ENCODE peak calls at places on chromosomes 7 and 10, in six cellular contexts. One of them, this sample, is unnamed.

GRCh38 chr7:121505540-121506182 is 109.6 kb upstream of the FAM3C start:
- DNase-seq in activated naive CD4-positive, alpha-beta T cell treated with anti-CD3 and anti-CD28 coated beads, Interleukin-2, amount 50 U/mL, for 72 hours: no peak
- DNase-seq in RCC 7860: no peak
- DNase-seq in Panc1: no peak
- DNase-seq in tibial nerve: no peak
- DNase-seq in A549: no peak
- DNase-seq in this sample: no peak

GRCh38 chr7:127252736-127253288 is at the start of gene GRM8:
- DNase-seq in activated naive CD4-positive, alpha-beta T cell treated with anti-CD3 and anti-CD28 coated beads, Interleukin-2, amount 50 U/mL, for 72 hours: peak
- DNase-seq in RCC 7860: peak
- DNase-seq in Panc1: no peak
- DNase-seq in tibial nerve: peak
- DNase-seq in A549: peak
- DNase-seq in this sample: peak

GRCh38 chr7:158259671-158260423 is 327.8 kb downstream of the PTPRN2 start:
- DNase-seq in activated naive CD4-positive, alpha-beta T cell treated with anti-CD3 and anti-CD28 coated beads, Interleukin-2, amount 50 U/mL, for 72 hours: no peak
- DNase-seq in RCC 7860: no peak
- DNase-seq in Panc1: no peak
- DNase-seq in tibial nerve: no peak
- DNase-seq in A549: no peak
- DNase-seq in this sample: no peak

GRCh38 chr10:76393875-76394706 is 962.7 kb downstream of the LRMDA start:
- DNase-seq in activated naive CD4-positive, alpha-beta T cell treated with anti-CD3 and anti-CD28 coated beads, Interleukin-2, amount 50 U/mL, for 72 hours: no peak
- DNase-seq in RCC 7860: no peak
- DNase-seq in Panc1: no peak
- DNase-seq in tibial nerve: peak
- DNase-seq in A549: no peak
- DNase-seq in this sample: no peak

GRCh38 chr7:156497776-156498509 is 142.6 kb upstream of the RNF32 start:
- DNase-seq in activated naive CD4-positive, alpha-beta T cell treated with anti-CD3 and anti-CD28 coated beads, Interleukin-2, amount 50 U/mL, for 72 hours: no peak
- DNase-seq in RCC 7860: no peak
- DNase-seq in Panc1: no peak
- DNase-seq in tibial nerve: no peak
- DNase-seq in A549: no peak
- DNase-seq in this sample: no peak

GRCh38 chr10:94094540-94094939 is 100.8 kb downstream of the PLCE1 start:
- DNase-seq in activated naive CD4-positive, alpha-beta T cell treated with anti-CD3 and anti-CD28 coated beads, Interleukin-2, amount 50 U/mL, for 72 hours: no peak
- DNase-seq in RCC 7860: no peak
- DNase-seq in Panc1: no peak
- DNase-seq in tibial nerve: no peak
- DNase-seq in A549: no peak
- DNase-seq in this sample: no peak

GRCh38 chr7:36076073-36076472 is 77.0 kb upstream of the EEPD1 start:
- DNase-seq in activated naive CD4-positive, alpha-beta T cell treated with anti-CD3 and anti-CD28 coated beads, Interleukin-2, amount 50 U/mL, for 72 hours: no peak
- DNase-seq in RCC 7860: no peak
- DNase-seq in Panc1: no peak
- DNase-seq in tibial nerve: no peak
- DNase-seq in A549: no peak
- DNase-seq in this sample: no peak

GRCh38 chr7:111459757-111460280 is 102.5 kb downstream of the IMMP2L start:
- DNase-seq in activated naive CD4-positive, alpha-beta T cell treated with anti-CD3 and anti-CD28 coated beads, Interleukin-2, amount 50 U/mL, for 72 hours: no peak
- DNase-seq in RCC 7860: no peak
- DNase-seq in Panc1: no peak
- DNase-seq in tibial nerve: no peak
- DNase-seq in A549: no peak
- DNase-seq in this sample: no peak

GRCh38 chr10:104638861-104639594 is 2.1 kb upstream of the SORCS3 start:
- DNase-seq in activated naive CD4-positive, alpha-beta T cell treated with anti-CD3 and anti-CD28 coated beads, Interleukin-2, amount 50 U/mL, for 72 hours: no peak
- DNase-seq in RCC 7860: no peak
- DNase-seq in Panc1: no peak
- DNase-seq in tibial nerve: no peak
- DNase-seq in A549: peak
- DNase-seq in this sample: no peak

GRCh38 chr10:112985701-112986510 is 35.9 kb downstream of the TCF7L2 start:
- DNase-seq in activated naive CD4-positive, alpha-beta T cell treated with anti-CD3 and anti-CD28 coated beads, Interleukin-2, amount 50 U/mL, for 72 hours: peak
- DNase-seq in RCC 7860: no peak
- DNase-seq in Panc1: no peak
- DNase-seq in tibial nerve: no peak
- DNase-seq in A549: no peak
- DNase-seq in this sample: peak

GRCh38 chr10:49334993-49335972 is 36.3 kb downstream of the C10orf71 start:
- DNase-seq in activated naive CD4-positive, alpha-beta T cell treated with anti-CD3 and anti-CD28 coated beads, Interleukin-2, amount 50 U/mL, for 72 hours: no peak
- DNase-seq in RCC 7860: no peak
- DNase-seq in Panc1: no peak
- DNase-seq in tibial nerve: no peak
- DNase-seq in A549: no peak
- DNase-seq in this sample: no peak

GRCh38 chr10:98589691-98590090 is 143.0 kb upstream of the HPS1 start:
- DNase-seq in activated naive CD4-positive, alpha-beta T cell treated with anti-CD3 and anti-CD28 coated beads, Interleukin-2, amount 50 U/mL, for 72 hours: no peak
- DNase-seq in RCC 7860: no peak
- DNase-seq in Panc1: no peak
- DNase-seq in tibial nerve: no peak
- DNase-seq in A549: no peak
- DNase-seq in this sample: no peak

GRCh38 chr10:112952282-112952991 is 2.4 kb downstream of the TCF7L2 start:
- DNase-seq in activated naive CD4-positive, alpha-beta T cell treated with anti-CD3 and anti-CD28 coated beads, Interleukin-2, amount 50 U/mL, for 72 hours: no peak
- DNase-seq in RCC 7860: no peak
- DNase-seq in Panc1: no peak
- DNase-seq in tibial nerve: no peak
- DNase-seq in A549: no peak
- DNase-seq in this sample: peak

GRCh38 chr10:33252324-33252723 is 82.1 kb downstream of the NRP1 start:
- DNase-seq in activated naive CD4-positive, alpha-beta T cell treated with anti-CD3 and anti-CD28 coated beads, Interleukin-2, amount 50 U/mL, for 72 hours: peak
- DNase-seq in RCC 7860: no peak
- DNase-seq in Panc1: no peak
- DNase-seq in tibial nerve: no peak
- DNase-seq in A549: no peak
- DNase-seq in this sample: no peak

GRCh38 chr7:5421626-5422323 is 1.9 kb downstream of the TNRC18 start:
- DNase-seq in activated naive CD4-positive, alpha-beta T cell treated with anti-CD3 and anti-CD28 coated beads, Interleukin-2, amount 50 U/mL, for 72 hours: peak
- DNase-seq in RCC 7860: peak
- DNase-seq in Panc1: no peak
- DNase-seq in tibial nerve: peak
- DNase-seq in A549: peak
- DNase-seq in this sample: peak

GRCh38 chr7:47302560-47302959 is 279.4 kb downstream of the TNS3 start:
- DNase-seq in activated naive CD4-positive, alpha-beta T cell treated with anti-CD3 and anti-CD28 coated beads, Interleukin-2, amount 50 U/mL, for 72 hours: no peak
- DNase-seq in RCC 7860: no peak
- DNase-seq in Panc1: no peak
- DNase-seq in tibial nerve: no peak
- DNase-seq in A549: no peak
- DNase-seq in this sample: no peak

GRCh38 chr7:66110861-66111260 is 3.8 kb upstream of the CRCP start:
- DNase-seq in activated naive CD4-positive, alpha-beta T cell treated with anti-CD3 and anti-CD28 coated beads, Interleukin-2, amount 50 U/mL, for 72 hours: no peak
- DNase-seq in RCC 7860: peak
- DNase-seq in Panc1: no peak
- DNase-seq in tibial nerve: no peak
- DNase-seq in A549: peak
- DNase-seq in this sample: no peak

GRCh38 chr10:46282460-46283216 is 4.2 kb upstream of the ANTXRL start:
- DNase-seq in activated naive CD4-positive, alpha-beta T cell treated with anti-CD3 and anti-CD28 coated beads, Interleukin-2, amount 50 U/mL, for 72 hours: peak
- DNase-seq in RCC 7860: peak
- DNase-seq in Panc1: no peak
- DNase-seq in tibial nerve: peak
- DNase-seq in A549: peak
- DNase-seq in this sample: peak

GRCh38 chr10:124971276-124971675 is 29.4 kb downstream of the ZRANB1 start:
- DNase-seq in activated naive CD4-positive, alpha-beta T cell treated with anti-CD3 and anti-CD28 coated beads, Interleukin-2, amount 50 U/mL, for 72 hours: no peak
- DNase-seq in RCC 7860: no peak
- DNase-seq in Panc1: no peak
- DNase-seq in tibial nerve: no peak
- DNase-seq in A549: no peak
- DNase-seq in this sample: no peak

GRCh38 chr7:158386866-158387820 is 200.5 kb downstream of the PTPRN2 start:
- DNase-seq in activated naive CD4-positive, alpha-beta T cell treated with anti-CD3 and anti-CD28 coated beads, Interleukin-2, amount 50 U/mL, for 72 hours: no peak
- DNase-seq in RCC 7860: no peak
- DNase-seq in Panc1: no peak
- DNase-seq in tibial nerve: no peak
- DNase-seq in A549: no peak
- DNase-seq in this sample: no peak

GRCh38 chr10:131803863-131804425 is 96.9 kb upstream of the PPP2R2D start:
- DNase-seq in activated naive CD4-positive, alpha-beta T cell treated with anti-CD3 and anti-CD28 coated beads, Interleukin-2, amount 50 U/mL, for 72 hours: no peak
- DNase-seq in RCC 7860: no peak
- DNase-seq in Panc1: no peak
- DNase-seq in tibial nerve: no peak
- DNase-seq in A549: no peak
- DNase-seq in this sample: no peak

GRCh38 chr10:62005687-62006086 is 104.2 kb downstream of the ARID5B start:
- DNase-seq in activated naive CD4-positive, alpha-beta T cell treated with anti-CD3 and anti-CD28 coated beads, Interleukin-2, amount 50 U/mL, for 72 hours: no peak
- DNase-seq in RCC 7860: no peak
- DNase-seq in Panc1: no peak
- DNase-seq in tibial nerve: no peak
- DNase-seq in A549: no peak
- DNase-seq in this sample: no peak

GRCh38 chr10:43362191-43362839 is 9.1 kb upstream of the FXYD4 start:
- DNase-seq in activated naive CD4-positive, alpha-beta T cell treated with anti-CD3 and anti-CD28 coated beads, Interleukin-2, amount 50 U/mL, for 72 hours: peak
- DNase-seq in RCC 7860: peak
- DNase-seq in Panc1: no peak
- DNase-seq in tibial nerve: peak
- DNase-seq in A549: peak
- DNase-seq in this sample: peak

GRCh38 chr10:10677479-10677878 is 340.2 kb upstream of the CELF2 start:
- DNase-seq in activated naive CD4-positive, alpha-beta T cell treated with anti-CD3 and anti-CD28 coated beads, Interleukin-2, amount 50 U/mL, for 72 hours: peak
- DNase-seq in RCC 7860: peak
- DNase-seq in Panc1: peak
- DNase-seq in tibial nerve: peak
- DNase-seq in A549: no peak
- DNase-seq in this sample: peak

GRCh38 chr10:15705298-15705697 is 14.4 kb downstream of the ITGA8 start:
- DNase-seq in activated naive CD4-positive, alpha-beta T cell treated with anti-CD3 and anti-CD28 coated beads, Interleukin-2, amount 50 U/mL, for 72 hours: no peak
- DNase-seq in RCC 7860: no peak
- DNase-seq in Panc1: no peak
- DNase-seq in tibial nerve: no peak
- DNase-seq in A549: no peak
- DNase-seq in this sample: no peak

GRCh38 chr7:96800824-96801223 is 91.2 kb upstream of the SEM1 start:
- DNase-seq in activated naive CD4-positive, alpha-beta T cell treated with anti-CD3 and anti-CD28 coated beads, Interleukin-2, amount 50 U/mL, for 72 hours: no peak
- DNase-seq in RCC 7860: no peak
- DNase-seq in Panc1: no peak
- DNase-seq in tibial nerve: no peak
- DNase-seq in A549: no peak
- DNase-seq in this sample: no peak

GRCh38 chr10:121437596-121437995 is 160.6 kb downstream of the FGFR2 start:
- DNase-seq in activated naive CD4-positive, alpha-beta T cell treated with anti-CD3 and anti-CD28 coated beads, Interleukin-2, amount 50 U/mL, for 72 hours: no peak
- DNase-seq in RCC 7860: no peak
- DNase-seq in Panc1: no peak
- DNase-seq in tibial nerve: no peak
- DNase-seq in A549: no peak
- DNase-seq in this sample: peak

GRCh38 chr10:131788386-131788785 is 112.4 kb upstream of the PPP2R2D start:
- DNase-seq in activated naive CD4-positive, alpha-beta T cell treated with anti-CD3 and anti-CD28 coated beads, Interleukin-2, amount 50 U/mL, for 72 hours: no peak
- DNase-seq in RCC 7860: no peak
- DNase-seq in Panc1: no peak
- DNase-seq in tibial nerve: no peak
- DNase-seq in A549: no peak
- DNase-seq in this sample: no peak

GRCh38 chr10:108393111-108393510 is 1228.6 kb upstream of the SORCS1 start:
- DNase-seq in activated naive CD4-positive, alpha-beta T cell treated with anti-CD3 and anti-CD28 coated beads, Interleukin-2, amount 50 U/mL, for 72 hours: no peak
- DNase-seq in RCC 7860: peak
- DNase-seq in Panc1: no peak
- DNase-seq in tibial nerve: no peak
- DNase-seq in A549: no peak
- DNase-seq in this sample: no peak

GRCh38 chr7:154699421-154699820 is 303.5 kb downstream of the PAXIP1 start:
- DNase-seq in activated naive CD4-positive, alpha-beta T cell treated with anti-CD3 and anti-CD28 coated beads, Interleukin-2, amount 50 U/mL, for 72 hours: no peak
- DNase-seq in RCC 7860: peak
- DNase-seq in Panc1: no peak
- DNase-seq in tibial nerve: no peak
- DNase-seq in A549: no peak
- DNase-seq in this sample: no peak

GRCh38 chr7:142389544-142389943 is 131.7 kb upstream of the PRSS58 start:
- DNase-seq in activated naive CD4-positive, alpha-beta T cell treated with anti-CD3 and anti-CD28 coated beads, Interleukin-2, amount 50 U/mL, for 72 hours: no peak
- DNase-seq in RCC 7860: no peak
- DNase-seq in Panc1: no peak
- DNase-seq in tibial nerve: no peak
- DNase-seq in A549: no peak
- DNase-seq in this sample: no peak

This sample was measured in uterus.